ENCODE peak calls at places on chromosomes 4 and X, in ten cellular contexts. Z is DMS79; H is CD4-positive, alpha-beta T cell; W is NCI-H345; G is germinal center; S is DMS153; B is heart left ventricle; V is NCI-H2081 treated with DMSO at 0.1 percent for 48 hours; A is CD8-positive, alpha-beta memory T cell; O is right cardiac atrium. Q is an unnamed sample.

GRCh38 chr4:136908122-136908521 is 624.2 kb downstream of the PCDH18 start:
- DNase-seq in W (no peak), V (no peak), A (no peak), S (no peak), O (no peak), H (no peak), B (no peak), Z (no peak), G (no peak), Q (no peak)

GRCh38 chrX:43815209-43815608 is 67.0 kb downstream of the MAOB start:
- DNase-seq in W (no peak), H (no peak), A (no peak), G (no peak), Z (no peak), V (no peak), B (no peak), O (no peak), S (no peak), Q (no peak)

GRCh38 chr4:87783781-87784180 is 15.6 kb upstream of the IBSP start:
- DNase-seq in S (no peak), H (no peak), G (no peak), B (no peak), W (no peak), O (no peak), Z (no peak), V (no peak), A (no peak), Q (no peak)

GRCh38 chrX:117510453-117510852 is 606.2 kb downstream of the KLHL13 start:
- DNase-seq in V (peak), B (no peak), W (no peak), S (no peak), O (no peak), H (no peak), Z (no peak), G (no peak), A (no peak), Q (no peak)

GRCh38 chrX:1239681-1240142 is 27.3 kb upstream of the CRLF2 start:
- DNase-seq in W (no peak), S (no peak), B (peak), G (peak), V (no peak), A (no peak), H (no peak), O (peak), Z (no peak), Q (peak)

GRCh38 chr4:127610488-127610887 is 22.3 kb upstream of the INTU start:
- DNase-seq in W (no peak), V (no peak), S (no peak), G (no peak), O (no peak), A (no peak), H (no peak), B (no peak), Z (no peak), Q (no peak)

GRCh38 chr4:30002345-30002744 is 717.8 kb upstream of the PCDH7 start:
- DNase-seq in A (no peak), Z (no peak), H (no peak), O (no peak), S (no peak), W (no peak), V (no peak), B (no peak), G (no peak), Q (no peak)

GRCh38 chr4:139878050-139878449 is 212.4 kb downstream of the MGST2 start:
- DNase-seq in G (no peak), V (no peak), H (no peak), B (no peak), S (no peak), O (no peak), W (no peak), Z (no peak), A (no peak), Q (no peak)

GRCh38 chrX:1034717-1035116 is 177.7 kb downstream of the CRLF2 start:
- DNase-seq in S (no peak), Z (no peak), B (no peak), V (no peak), G (no peak), O (no peak), H (no peak), W (no peak), A (no peak), Q (no peak)

GRCh38 chr4:93775551-93775950 is 53.0 kb upstream of the ATOH1 start:
- DNase-seq in Z (no peak), G (no peak), O (no peak), H (no peak), V (no peak), B (no peak), A (no peak), W (no peak), S (no peak), Q (no peak)

GRCh38 chr4:168551945-168552695 is 55.3 kb downstream of the PALLD start:
- DNase-seq in V (no peak), S (no peak), A (peak), W (no peak), O (no peak), H (no peak), B (no peak), G (no peak), Z (no peak), Q (no peak)

GRCh38 chrX:20519826-20520225 is 253.1 kb upstream of the RPS6KA3 start:
- DNase-seq in H (no peak), A (no peak), W (no peak), G (no peak), B (no peak), Z (no peak), V (no peak), O (no peak), S (no peak), Q (no peak)

GRCh38 chr4:84503495-84504437 is 4.7 kb upstream of the NKX6-1 start:
- DNase-seq in A (no peak), W (peak), B (no peak), S (peak), O (no peak), H (no peak), G (peak), V (peak), Z (peak), Q (no peak)

GRCh38 chr4:80079255-80079923 is 6.4 kb upstream of the ANTXR2 start:
- DNase-seq in G (no peak), S (no peak), Z (no peak), H (no peak), W (no peak), O (no peak), A (no peak), B (no peak), V (no peak), Q (no peak)

GRCh38 chrX:153670748-153671588 is 2.6 kb downstream of the PNCK start:
- DNase-seq in B (no peak), G (no peak), W (no peak), H (no peak), A (no peak), V (no peak), O (no peak), Z (no peak), S (no peak), Q (no peak)

GRCh38 chr4:8700576-8700975 is 108.0 kb downstream of the CPZ start:
- DNase-seq in Z (no peak), B (no peak), V (no peak), A (no peak), S (no peak), O (no peak), W (no peak), G (no peak), H (no peak), Q (no peak)

GRCh38 chr4:56871357-56871993 is 36.2 kb upstream of the REST start:
- DNase-seq in G (no peak), S (peak), H (no peak), W (peak), A (peak), B (no peak), V (peak), Z (peak), O (peak), Q (no peak)

GRCh38 chr4:104025251-104025650 is 305.5 kb upstream of the TACR3 start:
- DNase-seq in H (no peak), A (no peak), V (no peak), G (no peak), O (no peak), W (no peak), B (no peak), Z (no peak), S (no peak), Q (no peak)

GRCh38 chrX:118271770-118272169 is 74.1 kb upstream of the WDR44 start:
- DNase-seq in S (peak), Z (no peak), A (no peak), G (no peak), B (no peak), O (no peak), W (no peak), H (no peak), V (no peak), Q (no peak)

GRCh38 chrX:38919853-38920528 is 118.7 kb downstream of the MID1IP1 start:
- DNase-seq in H (no peak), O (no peak), G (no peak), B (no peak), V (no peak), Z (no peak), W (no peak), S (no peak), A (no peak), Q (no peak)

GRCh38 chr4:8534129-8534528 is 46.1 kb upstream of the GPR78 start:
- DNase-seq in S (peak), A (no peak), W (no peak), O (no peak), H (no peak), Z (peak), B (no peak), G (no peak), V (no peak), Q (peak)

GRCh38 chr4:47418147-47418546 is 45.4 kb downstream of the COMMD8 start:
- DNase-seq in S (no peak), O (no peak), H (no peak), Z (no peak), V (no peak), W (no peak), A (no peak), B (no peak), G (no peak), Q (no peak)

GRCh38 chr4:15544196-15544730 is 74.6 kb downstream of the CC2D2A start:
- DNase-seq in Z (no peak), B (no peak), S (no peak), G (no peak), A (no peak), W (no peak), V (no peak), O (no peak), H (no peak), Q (no peak)

GRCh38 chr4:146302833-146303232 is 88.5 kb downstream of the REELD1 start:
- DNase-seq in A (no peak), Z (no peak), G (no peak), B (no peak), S (no peak), W (no peak), H (no peak), V (no peak), O (no peak), Q (no peak)

GRCh38 chrX:119539872-119540271 is 25.3 kb downstream of the STEEP1 start:
- DNase-seq in G (no peak), S (no peak), A (peak), W (no peak), H (no peak), V (no peak), O (no peak), Z (no peak), B (no peak), Q (no peak)

GRCh38 chr4:102535398-102536082 is 34.4 kb downstream of the NFKB1 start:
- DNase-seq in B (no peak), G (no peak), W (no peak), Z (no peak), V (no peak), O (no peak), S (no peak), A (no peak), H (no peak), Q (peak)

GRCh38 chr4:71222661-71223060 is 116.2 kb upstream of the SLC4A4 start:
- DNase-seq in A (no peak), H (no peak), S (no peak), V (no peak), W (no peak), Z (no peak), B (no peak), G (no peak), O (no peak), Q (no peak)

GRCh38 chrX:155148724-155149537 is 67.3 kb upstream of the VBP1 start:
- DNase-seq in S (peak), A (no peak), B (no peak), O (no peak), Z (no peak), W (peak), G (peak), H (peak), V (no peak), Q (peak)

GRCh38 chr4:69134471-69134870 is 38.2 kb downstream of the UGT2B7 start:
- DNase-seq in B (no peak), S (no peak), H (no peak), V (no peak), G (no peak), Z (no peak), A (no peak), O (no peak), W (no peak), Q (no peak)

GRCh38 chr4:153750197-153750817 is 9.5 kb downstream of the RNF175 start:
- DNase-seq in S (peak), V (no peak), A (peak), W (peak), Z (no peak), O (peak), G (peak), B (peak), H (peak), Q (peak)

GRCh38 chr4:108144451-108144850 is 24.3 kb downstream of the LEF1 start:
- DNase-seq in G (no peak), Z (no peak), W (no peak), H (no peak), O (no peak), V (no peak), S (no peak), A (peak), B (no peak), Q (no peak)